ENCODE peak calls at places on chromosomes 5 and 9, in four cellular contexts. D, Y, X and H are unnamed samples.

GRCh38 chr5:66324357-66324756 is 180.3 kb downstream of the SREK1 start:
- DNase-seq in Y (no peak), X (no peak), D (no peak), H (peak; percentile 45)

GRCh38 chr5:10310073-10310779 is 2.5 kb upstream of the CMBL start:
- DNase-seq in X (no peak), D (no peak), Y (peak; percentile 69), H (peak; percentile 51)

GRCh38 chr5:32094691-32095090 is 79.4 kb downstream of the GOLPH3 start:
- DNase-seq in X (no peak), Y (no peak), D (no peak), H (no peak)

GRCh38 chr9:125559194-125559593 is 147.8 kb downstream of the MAPKAP1 start:
- DNase-seq in D (no peak), X (no peak), Y (no peak), H (no peak)

GRCh38 chr5:149071756-149072155 is 8.9 kb upstream of the SH3TC2 start:
- DNase-seq in D (no peak), X (no peak), Y (no peak), H (no peak)

GRCh38 chr5:38843665-38844064 is 2.1 kb upstream of the OSMR start:
- DNase-seq in D (no peak), Y (no peak), X (no peak), H (no peak)

GRCh38 chr9:28774433-28775029 is 1201.2 kb upstream of the C9orf72 start:
- DNase-seq in D (peak; percentile 34), Y (peak; percentile 22), X (no peak), H (no peak)

GRCh38 chr9:104912606-104913005 is 15.3 kb downstream of the ABCA1 start:
- DNase-seq in D (no peak), Y (no peak), X (no peak), H (no peak)

GRCh38 chr5:170420809-170421412 is 31.7 kb upstream of the KCNMB1 start:
- DNase-seq in X (peak; percentile 25), Y (peak; percentile 68), D (peak; percentile 77), H (peak; percentile 51)

GRCh38 chr9:100087218-100087617 is 11.6 kb downstream of the ERP44 start:
- DNase-seq in D (no peak), X (no peak), Y (no peak), H (no peak)

GRCh38 chr9:77605449-77606220 is 42.5 kb downstream of the GNA14 start:
- DNase-seq in X (no peak), D (no peak), Y (no peak), H (no peak)

GRCh38 chr9:124108216-124108615 is 96.6 kb downstream of the LHX2 start:
- DNase-seq in D (no peak), X (no peak), Y (no peak), H (no peak)

GRCh38 chr5:28807230-28807629 is 1768.8 kb upstream of the CDH9 start:
- DNase-seq in D (no peak), Y (no peak), X (no peak), H (no peak)

GRCh38 chr5:145903113-145903512 is 30.3 kb upstream of the GRXCR2 start:
- DNase-seq in X (no peak), D (no peak), Y (peak; percentile 21), H (no peak)

GRCh38 chr5:96761618-96762017 is 46.1 kb downstream of the ERAP1 start:
- DNase-seq in X (no peak), D (no peak), Y (no peak), H (no peak)

GRCh38 chr9:122058707-122059106 is 34.4 kb downstream of the TTLL11 start:
- DNase-seq in X (no peak), Y (no peak), D (peak; percentile 36), H (no peak)

GRCh38 chr9:135248111-135248510 is 160.6 kb downstream of the OLFM1 start:
- DNase-seq in X (no peak), D (no peak), Y (peak; percentile 8), H (no peak)

GRCh38 chr5:76781775-76782174 is 37.1 kb upstream of the F2RL1 start:
- DNase-seq in X (no peak), Y (no peak), D (no peak), H (no peak)

GRCh38 chr5:77531297-77531696 is 39.2 kb upstream of the WDR41 start:
- DNase-seq in Y (no peak), X (no peak), D (no peak), H (no peak)

GRCh38 chr9:105620996-105621395 is 41.3 kb upstream of the TAL2 start:
- DNase-seq in X (no peak), Y (no peak), D (no peak), H (no peak)

GRCh38 chr5:177982072-177982727 is 13.8 kb downstream of the PROP1 start:
- DNase-seq in D (peak; percentile 51), X (no peak), Y (peak; percentile 19), H (peak; percentile 50)

GRCh38 chr9:2726620-2727335 is 9.5 kb downstream of the KCNV2 start:
- DNase-seq in D (no peak), X (no peak), Y (peak; percentile 19), H (no peak)

GRCh38 chr9:86947146-86948081 is at the start of gene GAS1:
- DNase-seq in D (peak; percentile 84), Y (peak; percentile 41), X (no peak), H (peak; percentile 82)

GRCh38 chr5:125696762-125697161 is 726.4 kb upstream of the GRAMD2B start:
- DNase-seq in X (no peak), D (peak; percentile 33), Y (no peak), H (no peak)
- TF ChIP-seq POLR2AphosphoS5 in X (peak; percentile 65), D (peak; percentile 80), Y (no peak), H (no peak)

GRCh38 chr9:129383415-129384088 is 205.5 kb upstream of the IER5L start:
- DNase-seq in Y (no peak), X (no peak), D (no peak), H (peak; percentile 84)
- TF ChIP-seq CTCF in Y (no peak), X (no peak), D (no peak), H (no peak)

DNA sequence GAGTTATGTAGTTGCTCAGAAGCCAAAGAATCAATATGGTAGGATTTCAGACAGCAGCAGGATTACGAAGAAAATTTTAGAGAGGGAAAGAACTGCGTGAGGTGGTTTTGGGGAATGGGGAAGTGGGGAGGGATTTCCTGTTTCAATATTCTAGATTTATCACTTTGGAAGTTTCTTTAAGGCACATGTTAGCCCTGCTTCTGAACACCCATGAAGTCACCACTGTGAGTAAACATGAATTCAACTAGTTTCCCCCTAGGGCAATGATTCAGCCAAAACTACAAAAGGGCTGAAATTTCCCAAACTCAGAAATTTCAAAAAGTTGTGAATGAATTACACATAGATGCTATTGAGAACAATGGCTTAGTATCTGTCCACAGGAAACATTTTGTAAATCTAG is 132.2 kb downstream of the EBF1 start:
- DNase-seq in X (no peak), Y (no peak), D (no peak), H (no peak)
- TF ChIP-seq POLR2AphosphoS5 in X (no peak), Y (no peak), D (no peak), H (no peak)

DNA sequence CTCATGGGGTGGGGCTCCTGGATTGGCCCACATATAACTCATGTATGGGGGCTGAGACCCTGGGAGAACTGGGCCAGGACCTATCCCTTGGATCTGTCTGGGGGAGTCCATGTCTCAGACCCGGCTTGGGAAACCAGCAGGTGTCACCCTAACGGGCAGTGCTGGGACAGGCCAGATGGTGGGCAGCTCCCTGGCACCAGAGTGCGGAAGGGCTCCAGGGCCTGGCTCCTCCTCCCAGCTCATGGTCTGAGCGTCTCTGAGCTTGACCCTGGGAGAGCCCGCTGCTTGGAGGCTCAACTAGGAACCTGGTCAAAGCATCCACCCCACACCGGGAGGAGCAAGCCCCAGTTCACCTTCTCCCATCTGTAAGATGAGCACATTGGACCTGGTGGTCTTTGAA is 15.5 kb upstream of the NCS1 start:
- DNase-seq in X (no peak), Y (no peak), D (peak; percentile 70), H (peak; percentile 45)
- TF ChIP-seq CTCF in X (no peak), Y (peak; percentile 37), D (peak; percentile 33), H (peak; percentile 24)